ENCODE peak calls at places on chromosomes 6 and 20, in eight cellular contexts. One of them, this sample, is unnamed.

GRCh38 chr6:17583811-17584210 is 16.3 kb upstream of the FAM8A1 start:
- DNase-seq in fibroblast of lung: peak
- DNase-seq in T-helper 1 cell: no peak
- DNase-seq in hypothalamus: no peak
- DNase-seq in NCI-H1092: no peak
- DNase-seq in occipital lobe: no peak
- DNase-seq in activated CD4-positive, alpha-beta T cell treated with anti-CD3 and anti-CD28 coated beads for 24 hours: no peak
- DNase-seq in amniotic stem cell: no peak
- DNase-seq in this sample: no peak

GRCh38 chr20:19451591-19452295 is 239.3 kb downstream of the SLC24A3 start:
- DNase-seq in fibroblast of lung: no peak
- DNase-seq in T-helper 1 cell: no peak
- DNase-seq in hypothalamus: no peak
- DNase-seq in NCI-H1092: no peak
- DNase-seq in occipital lobe: no peak
- DNase-seq in activated CD4-positive, alpha-beta T cell treated with anti-CD3 and anti-CD28 coated beads for 24 hours: no peak
- DNase-seq in amniotic stem cell: no peak
- DNase-seq in this sample: no peak

GRCh38 chr6:40937491-40937890 is 101.5 kb downstream of the UNC5CL start:
- DNase-seq in fibroblast of lung: peak
- DNase-seq in T-helper 1 cell: no peak
- DNase-seq in hypothalamus: no peak
- DNase-seq in NCI-H1092: no peak
- DNase-seq in occipital lobe: no peak
- DNase-seq in activated CD4-positive, alpha-beta T cell treated with anti-CD3 and anti-CD28 coated beads for 24 hours: no peak
- DNase-seq in amniotic stem cell: no peak
- DNase-seq in this sample: no peak

GRCh38 chr6:119499797-119500196 is 150.2 kb upstream of the MAN1A1 start:
- DNase-seq in fibroblast of lung: no peak
- DNase-seq in T-helper 1 cell: no peak
- DNase-seq in hypothalamus: no peak
- DNase-seq in NCI-H1092: no peak
- DNase-seq in occipital lobe: no peak
- DNase-seq in activated CD4-positive, alpha-beta T cell treated with anti-CD3 and anti-CD28 coated beads for 24 hours: no peak
- DNase-seq in amniotic stem cell: no peak
- DNase-seq in this sample: no peak

GRCh38 chr6:26240981-26241770 is 123.8 kb upstream of the BTN3A2 start:
- DNase-seq in fibroblast of lung: peak
- DNase-seq in T-helper 1 cell: no peak
- DNase-seq in hypothalamus: no peak
- DNase-seq in NCI-H1092: no peak
- DNase-seq in occipital lobe: no peak
- DNase-seq in activated CD4-positive, alpha-beta T cell treated with anti-CD3 and anti-CD28 coated beads for 24 hours: peak
- DNase-seq in amniotic stem cell: peak
- DNase-seq in this sample: peak

GRCh38 chr20:44961024-44961866 is 1.0 kb upstream of the TOMM34 start:
- DNase-seq in fibroblast of lung: no peak
- DNase-seq in T-helper 1 cell: no peak
- DNase-seq in hypothalamus: no peak
- DNase-seq in NCI-H1092: no peak
- DNase-seq in occipital lobe: no peak
- DNase-seq in activated CD4-positive, alpha-beta T cell treated with anti-CD3 and anti-CD28 coated beads for 24 hours: no peak
- DNase-seq in amniotic stem cell: no peak
- DNase-seq in this sample: no peak

GRCh38 chr6:149169761-149170359 is 147.7 kb upstream of the TAB2 start:
- DNase-seq in fibroblast of lung: peak
- DNase-seq in T-helper 1 cell: no peak
- DNase-seq in hypothalamus: no peak
- DNase-seq in NCI-H1092: no peak
- DNase-seq in occipital lobe: no peak
- DNase-seq in activated CD4-positive, alpha-beta T cell treated with anti-CD3 and anti-CD28 coated beads for 24 hours: no peak
- DNase-seq in amniotic stem cell: no peak
- DNase-seq in this sample: no peak

GRCh38 chr20:63833776-63834544 is 2.9 kb upstream of the ZBTB46 start:
- DNase-seq in fibroblast of lung: peak
- DNase-seq in T-helper 1 cell: no peak
- DNase-seq in hypothalamus: no peak
- DNase-seq in NCI-H1092: no peak
- DNase-seq in occipital lobe: no peak
- DNase-seq in activated CD4-positive, alpha-beta T cell treated with anti-CD3 and anti-CD28 coated beads for 24 hours: no peak
- DNase-seq in amniotic stem cell: no peak
- DNase-seq in this sample: no peak

GRCh38 chr6:162442675-162443074 is 284.9 kb downstream of the PRKN start:
- DNase-seq in fibroblast of lung: peak
- DNase-seq in T-helper 1 cell: no peak
- DNase-seq in hypothalamus: peak
- DNase-seq in NCI-H1092: peak
- DNase-seq in occipital lobe: no peak
- DNase-seq in activated CD4-positive, alpha-beta T cell treated with anti-CD3 and anti-CD28 coated beads for 24 hours: no peak
- DNase-seq in amniotic stem cell: no peak
- DNase-seq in this sample: no peak

GRCh38 chr6:12962529-12962928 is 246.0 kb downstream of the PHACTR1 start:
- DNase-seq in fibroblast of lung: no peak
- DNase-seq in T-helper 1 cell: no peak
- DNase-seq in hypothalamus: no peak
- DNase-seq in NCI-H1092: no peak
- DNase-seq in occipital lobe: no peak
- DNase-seq in activated CD4-positive, alpha-beta T cell treated with anti-CD3 and anti-CD28 coated beads for 24 hours: no peak
- DNase-seq in amniotic stem cell: no peak
- DNase-seq in this sample: no peak

GRCh38 chr20:50450961-50451752 is 59.0 kb upstream of the PTPN1 start:
- DNase-seq in fibroblast of lung: peak
- DNase-seq in T-helper 1 cell: no peak
- DNase-seq in hypothalamus: no peak
- DNase-seq in NCI-H1092: no peak
- DNase-seq in occipital lobe: no peak
- DNase-seq in activated CD4-positive, alpha-beta T cell treated with anti-CD3 and anti-CD28 coated beads for 24 hours: no peak
- DNase-seq in amniotic stem cell: no peak
- DNase-seq in this sample: peak

GRCh38 chr20:62586799-62587198 is 55.5 kb upstream of the SLCO4A1 start:
- DNase-seq in fibroblast of lung: no peak
- DNase-seq in T-helper 1 cell: no peak
- DNase-seq in hypothalamus: no peak
- DNase-seq in NCI-H1092: no peak
- DNase-seq in occipital lobe: no peak
- DNase-seq in activated CD4-positive, alpha-beta T cell treated with anti-CD3 and anti-CD28 coated beads for 24 hours: no peak
- DNase-seq in amniotic stem cell: no peak
- DNase-seq in this sample: no peak

GRCh38 chr6:141878686-141879085 is 254.0 kb upstream of the GJE1 start:
- DNase-seq in fibroblast of lung: no peak
- DNase-seq in T-helper 1 cell: no peak
- DNase-seq in hypothalamus: no peak
- DNase-seq in NCI-H1092: no peak
- DNase-seq in occipital lobe: no peak
- DNase-seq in activated CD4-positive, alpha-beta T cell treated with anti-CD3 and anti-CD28 coated beads for 24 hours: no peak
- DNase-seq in amniotic stem cell: no peak
- DNase-seq in this sample: no peak

GRCh38 chr20:49445176-49445575 is 37.3 kb downstream of the KCNB1 start:
- DNase-seq in fibroblast of lung: no peak
- DNase-seq in T-helper 1 cell: no peak
- DNase-seq in hypothalamus: no peak
- DNase-seq in NCI-H1092: no peak
- DNase-seq in occipital lobe: no peak
- DNase-seq in activated CD4-positive, alpha-beta T cell treated with anti-CD3 and anti-CD28 coated beads for 24 hours: no peak
- DNase-seq in amniotic stem cell: no peak
- DNase-seq in this sample: no peak

GRCh38 chr6:93721386-93722048 is 302.2 kb upstream of the EPHA7 start:
- DNase-seq in fibroblast of lung: peak
- DNase-seq in T-helper 1 cell: no peak
- DNase-seq in hypothalamus: no peak
- DNase-seq in NCI-H1092: peak
- DNase-seq in occipital lobe: no peak
- DNase-seq in activated CD4-positive, alpha-beta T cell treated with anti-CD3 and anti-CD28 coated beads for 24 hours: no peak
- DNase-seq in amniotic stem cell: no peak
- DNase-seq in this sample: no peak

GRCh38 chr6:33782561-33782960 is 6.4 kb downstream of the LEMD2 start:
- DNase-seq in fibroblast of lung: no peak
- DNase-seq in T-helper 1 cell: no peak
- DNase-seq in hypothalamus: no peak
- DNase-seq in NCI-H1092: no peak
- DNase-seq in occipital lobe: no peak
- DNase-seq in activated CD4-positive, alpha-beta T cell treated with anti-CD3 and anti-CD28 coated beads for 24 hours: no peak
- DNase-seq in amniotic stem cell: no peak
- DNase-seq in this sample: no peak

GRCh38 chr6:160789263-160790027 is 87.4 kb downstream of the PLG start:
- DNase-seq in fibroblast of lung: no peak
- DNase-seq in T-helper 1 cell: no peak
- DNase-seq in hypothalamus: no peak
- DNase-seq in NCI-H1092: no peak
- DNase-seq in occipital lobe: no peak
- DNase-seq in activated CD4-positive, alpha-beta T cell treated with anti-CD3 and anti-CD28 coated beads for 24 hours: no peak
- DNase-seq in amniotic stem cell: no peak
- DNase-seq in this sample: no peak

GRCh38 chr20:10511507-10512231 is 76.6 kb downstream of the SLX4IP start:
- DNase-seq in fibroblast of lung: peak
- DNase-seq in T-helper 1 cell: no peak
- DNase-seq in hypothalamus: peak
- DNase-seq in NCI-H1092: no peak
- DNase-seq in occipital lobe: peak
- DNase-seq in activated CD4-positive, alpha-beta T cell treated with anti-CD3 and anti-CD28 coated beads for 24 hours: peak
- DNase-seq in amniotic stem cell: peak
- DNase-seq in this sample: peak

GRCh38 chr20:33838035-33838864 is 27.1 kb downstream of the CHMP4B start:
- DNase-seq in fibroblast of lung: no peak
- DNase-seq in T-helper 1 cell: no peak
- DNase-seq in hypothalamus: no peak
- DNase-seq in NCI-H1092: no peak
- DNase-seq in occipital lobe: no peak
- DNase-seq in activated CD4-positive, alpha-beta T cell treated with anti-CD3 and anti-CD28 coated beads for 24 hours: no peak
- DNase-seq in amniotic stem cell: no peak
- DNase-seq in this sample: no peak

GRCh38 chr6:33592595-33593413 is 12.7 kb upstream of the BAK1 start:
- DNase-seq in fibroblast of lung: peak
- DNase-seq in T-helper 1 cell: no peak
- DNase-seq in hypothalamus: peak
- DNase-seq in NCI-H1092: no peak
- DNase-seq in occipital lobe: no peak
- DNase-seq in activated CD4-positive, alpha-beta T cell treated with anti-CD3 and anti-CD28 coated beads for 24 hours: no peak
- DNase-seq in amniotic stem cell: no peak
- DNase-seq in this sample: peak

GRCh38 chr20:21396921-21397340 is 395 bp downstream of the NKX2-4 start:
- DNase-seq in fibroblast of lung: no peak
- DNase-seq in T-helper 1 cell: no peak
- DNase-seq in hypothalamus: no peak
- DNase-seq in NCI-H1092: peak
- DNase-seq in occipital lobe: no peak
- DNase-seq in activated CD4-positive, alpha-beta T cell treated with anti-CD3 and anti-CD28 coated beads for 24 hours: no peak
- DNase-seq in amniotic stem cell: no peak
- DNase-seq in this sample: no peak

GRCh38 chr6:53717571-53717970 is 52.0 kb upstream of the KLHL31 start:
- DNase-seq in fibroblast of lung: no peak
- DNase-seq in T-helper 1 cell: no peak
- DNase-seq in hypothalamus: no peak
- DNase-seq in NCI-H1092: no peak
- DNase-seq in occipital lobe: no peak
- DNase-seq in activated CD4-positive, alpha-beta T cell treated with anti-CD3 and anti-CD28 coated beads for 24 hours: no peak
- DNase-seq in amniotic stem cell: no peak
- DNase-seq in this sample: no peak